ENCODE peak calls at places on chromosomes 6 and 20, in five cellular contexts. E, S, O, D and Z are unnamed samples.

GRCh38 chr20:63415418-63416108 is 54.4 kb upstream of the CHRNA4 start:
- DNase-seq in D (no peak), S (no peak), O (no peak), E (no peak), Z (no peak)

GRCh38 chr6:36865835-36866234 is 8.8 kb downstream of the PPIL1 start:
- DNase-seq in D (no peak), S (no peak), E (no peak), O (no peak), Z (no peak)

GRCh38 chr6:42790549-42791181 is 8.8 kb downstream of the BICRAL start:
- DNase-seq in O (no peak), S (peak; percentile 54), D (no peak), E (peak; percentile 54), Z (no peak)

GRCh38 chr20:64082126-64082638 is 2.0 kb downstream of the LKAAEAR1 start:
- DNase-seq in S (peak; percentile 65), E (peak; percentile 44), O (no peak), D (no peak), Z (no peak)

GRCh38 chr20:17967595-17968365 is 814 bp downstream of the SNX5 start:
- DNase-seq in S (peak; percentile 79), O (peak; percentile 73), D (peak; percentile 49), E (no peak), Z (no peak)

GRCh38 chr6:6003334-6004146 is 3.2 kb downstream of the NRN1 start:
- DNase-seq in E (peak; percentile 76), S (peak; percentile 4), O (peak; percentile 77), D (no peak), Z (no peak)

GRCh38 chr20:36830791-36831691 is 44.9 kb upstream of the TLDC2 start:
- DNase-seq in S (no peak), O (peak; percentile 80), E (peak; percentile 41), D (peak; percentile 34), Z (no peak)

GRCh38 chr6:116291701-116292396 is 12.1 kb upstream of the TSPYL1 start:
- DNase-seq in D (no peak), E (no peak), O (no peak), S (peak; percentile 16), Z (no peak)

GRCh38 chr20:54452277-54452676 is 23.1 kb upstream of the DOK5 start:
- DNase-seq in D (no peak), S (no peak), O (no peak), E (no peak), Z (no peak)

GRCh38 chr6:116392158-116393032 is 21.6 kb downstream of the DSE start:
- DNase-seq in D (peak; percentile 33), O (no peak), S (no peak), E (no peak), Z (no peak)

GRCh38 chr6:135814043-135814442 is 37.5 kb upstream of the PDE7B start:
- DNase-seq in O (no peak), E (no peak), D (no peak), S (no peak), Z (no peak)

GRCh38 chr6:150334790-150335783 is 33.7 kb upstream of the IYD start:
- DNase-seq in D (peak; percentile 67), O (peak; percentile 80), S (peak; percentile 81), E (peak; percentile 73), Z (peak; percentile 80)

GRCh38 chr6:169020821-169021220 is 232.8 kb downstream of the THBS2 start:
- DNase-seq in E (no peak), O (no peak), D (no peak), S (no peak), Z (no peak)

GRCh38 chr6:54586251-54586650 is 260.3 kb upstream of the FAM83B start:
- DNase-seq in D (peak; percentile 21), E (no peak), S (no peak), O (peak; percentile 37), Z (no peak)

GRCh38 chr6:7216941-7217621 is 95.9 kb downstream of the SSR1 start:
- DNase-seq in E (peak; percentile 54), O (no peak), D (no peak), S (no peak), Z (no peak)

GRCh38 chr20:43731469-43731868 is 4.7 kb upstream of the GTSF1L start:
- DNase-seq in O (peak; percentile 72), E (no peak), S (no peak), D (peak; percentile 13), Z (no peak)

GRCh38 chr6:95142661-95143060 is 434.7 kb upstream of the MANEA start:
- DNase-seq in O (no peak), E (no peak), S (no peak), D (no peak), Z (no peak)

GRCh38 chr20:40050596-40050995 is 638.4 kb downstream of the MAFB start:
- DNase-seq in O (no peak), D (no peak), E (no peak), S (no peak), Z (no peak)

GRCh38 chr6:87730310-87730709 is 28.3 kb upstream of the AKIRIN2 start:
- DNase-seq in S (no peak), O (peak; percentile 68), D (peak; percentile 80), E (no peak), Z (no peak)

GRCh38 chr20:2405693-2406065 is 25.0 kb downstream of the TGM6 start:
- DNase-seq in S (no peak), E (no peak), O (no peak), D (no peak), Z (no peak)

GRCh38 chr20:39885975-39886649 is 802.9 kb downstream of the MAFB start:
- DNase-seq in O (peak; percentile 98), E (peak; percentile 94), D (peak; percentile 13), S (peak; percentile 86), Z (no peak)

GRCh38 chr6:149636116-149636515 is 12.4 kb downstream of the KATNA1 start:
- DNase-seq in S (no peak), O (peak; percentile 68), E (peak; percentile 41), D (peak; percentile 69), Z (peak; percentile 41)

GRCh38 chr20:47681977-47682812 is 103.1 kb downstream of the SULF2 start:
- DNase-seq in E (no peak), O (peak; percentile 31), S (no peak), D (no peak), Z (no peak)

GRCh38 chr6:94045473-94045872 is 626.1 kb upstream of the EPHA7 start:
- DNase-seq in O (no peak), S (no peak), E (peak; percentile 51), D (no peak), Z (no peak)

GRCh38 chr20:25761596-25761995 is 64.9 kb upstream of the ZNF337 start:
- DNase-seq in E (no peak), S (no peak), D (no peak), O (no peak), Z (no peak)

GRCh38 chr6:11236915-11237314 is 4.4 kb upstream of the NEDD9 start:
- DNase-seq in O (no peak), E (no peak), S (no peak), D (no peak), Z (no peak)

GRCh38 chr6:11460001-11460668 is 77.4 kb upstream of the TMEM170B start:
- DNase-seq in D (peak; percentile 31), E (no peak), O (peak; percentile 25), S (peak; percentile 66), Z (no peak)

GRCh38 chr6:1322725-1323219 is 10.9 kb downstream of the FOXQ1 start:
- DNase-seq in O (peak; percentile 38), D (peak; percentile 40), E (no peak), S (no peak), Z (no peak)

GRCh38 chr6:26383624-26384417 is 913 bp downstream of the BTN2A2 start:
- DNase-seq in S (peak; percentile 65), O (peak; percentile 75), E (peak; percentile 68), D (peak; percentile 59), Z (no peak)

GRCh38 chr6:43786664-43787329 is 16.8 kb downstream of the VEGFA start:
- DNase-seq in O (no peak), D (peak; percentile 32), E (no peak), S (no peak), Z (no peak)

GRCh38 chr6:166007349-166008263 is 160.0 kb downstream of the TBXT start:
- DNase-seq in E (no peak), O (peak; percentile 78), D (no peak), S (no peak), Z (no peak)

GRCh38 chr6:156778615-156779205 is 1.5 kb downstream of the ARID1B start:
- DNase-seq in O (peak; percentile 64), D (peak; percentile 16), S (peak; percentile 81), E (peak; percentile 52), Z (no peak)

GRCh38 chr6:106253194-106253593 is 72.4 kb downstream of the ATG5 start:
- DNase-seq in O (peak; percentile 93), S (no peak), D (peak; percentile 91), E (no peak), Z (no peak)

GRCh38 chr6:56482525-56482924 is 160.2 kb downstream of the DST start:
- DNase-seq in E (no peak), O (no peak), S (no peak), D (no peak), Z (no peak)

GRCh38 chr6:75751443-75751842 is 2.4 kb downstream of the MYO6 start:
- DNase-seq in S (no peak), D (peak; percentile 28), O (peak; percentile 28), E (no peak), Z (no peak)

GRCh38 chr6:75752365-75752764 is 3.3 kb downstream of the MYO6 start:
- DNase-seq in S (no peak), O (peak; percentile 26), D (peak; percentile 77), E (no peak), Z (no peak)

GRCh38 chr6:75747985-75748742 is 875 bp upstream of the MYO6 start:
- DNase-seq in O (no peak), D (peak; percentile 58), S (peak; percentile 64), E (no peak), Z (no peak)

GRCh38 chr6:75748743-75749538 is at the start of gene MYO6:
- DNase-seq in D (peak; percentile 68), O (peak; percentile 84), E (peak; percentile 80), S (peak; percentile 62), Z (no peak)

DNA sequence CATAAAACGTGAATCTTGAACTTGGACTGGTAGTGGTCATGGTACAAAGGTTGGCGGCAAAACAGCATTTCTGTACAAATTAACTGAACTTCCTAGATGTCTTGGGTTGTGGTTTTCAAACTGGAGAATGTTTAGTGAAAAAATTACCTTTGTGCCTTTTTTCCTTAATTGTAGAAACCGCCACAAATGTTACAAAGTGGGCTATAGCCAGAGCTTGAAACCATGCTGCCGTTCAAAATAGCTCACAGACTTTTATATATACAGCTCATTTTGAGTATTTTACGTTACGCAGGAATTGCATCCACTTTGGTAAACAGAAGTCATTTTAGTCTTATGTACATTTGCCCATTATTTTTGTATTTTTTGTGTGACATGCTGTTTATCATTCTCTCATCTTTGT is 1.9 kb downstream of the MYO6 start:
- DNase-seq in S (no peak), O (no peak), E (no peak), D (no peak), Z (no peak)
- H3K9me2 ChIP-seq in S (no peaks in the 10 kb centered on the region), O (no peaks in the 10 kb centered on the region), E (no peaks in the 10 kb centered on the region), D (no peaks in the 10 kb centered on the region), Z (no peaks in the 10 kb centered on the region)

GRCh38 chr6:158036261-158036660 is 54.6 kb downstream of the SYNJ2 start:
- DNase-seq in D (no peak), E (no peak), S (no peak), O (no peak), Z (no peak)
- H3K9me2 ChIP-seq in D (no peaks in the 10 kb centered on the region), E (no peaks in the 10 kb centered on the region), S (no peaks in the 10 kb centered on the region), O (no peaks in the 10 kb centered on the region), Z (no peaks in the 10 kb centered on the region)

GRCh38 chr6:101806241-101806640 is 412.7 kb downstream of the GRIK2 start:
- DNase-seq in E (no peak), O (peak; percentile 62), D (peak; percentile 46), S (no peak), Z (no peak)
- H3K9me2 ChIP-seq in E (no peaks in the 10 kb centered on the region), O (no peaks in the 10 kb centered on the region), D (no peaks in the 10 kb centered on the region), S (no peaks in the 10 kb centered on the region), Z (no peaks in the 10 kb centered on the region)

GRCh38 chr6:80226699-80227098 is 120.2 kb downstream of the BCKDHB start:
- DNase-seq in S (no peak), E (no peak), D (no peak), O (no peak), Z (no peak)
- H3K9me2 ChIP-seq in S (no peaks in the 10 kb centered on the region), E (no peaks in the 10 kb centered on the region), D (no peaks in the 10 kb centered on the region), O (no peaks in the 10 kb centered on the region), Z (no peaks in the 10 kb centered on the region)

GRCh38 chr6:160118620-160119234 is 2.9 kb upstream of the SLC22A1 start:
- DNase-seq in S (no peak), O (no peak), D (no peak), E (no peak), Z (no peak)
- H3K9me2 ChIP-seq in S (no peaks in the 10 kb centered on the region), O (no peaks in the 10 kb centered on the region), D (no peaks in the 10 kb centered on the region), E (no peaks in the 10 kb centered on the region), Z (no peaks in the 10 kb centered on the region)